ENCODE peak calls at places on chromosome 22, in five cellular contexts. One of them, this sample, is unnamed.

GRCh38 chr22:49616356-49617231 is 211.1 kb downstream of the BRD1 start:
- DNase-seq in fibroblast of villous mesenchyme: no peak
- DNase-seq in tibial nerve: no peak
- DNase-seq in GF-D8: no peak
- DNase-seq in activated T-cell treated with anti-CD3 and anti-CD28 coated beads for 1 hour: no peak
- DNase-seq in this sample: no peak

GRCh38 chr22:17969732-17970131 is 54.6 kb downstream of the MICAL3 start:
- DNase-seq in fibroblast of villous mesenchyme: peak
- DNase-seq in tibial nerve: no peak
- DNase-seq in GF-D8: no peak
- DNase-seq in activated T-cell treated with anti-CD3 and anti-CD28 coated beads for 1 hour: no peak
- DNase-seq in this sample: peak

GRCh38 chr22:39598017-39598965 is 27.7 kb downstream of the CACNA1I start:
- DNase-seq in fibroblast of villous mesenchyme: no peak
- DNase-seq in tibial nerve: no peak
- DNase-seq in GF-D8: no peak
- DNase-seq in activated T-cell treated with anti-CD3 and anti-CD28 coated beads for 1 hour: peak
- DNase-seq in this sample: no peak

GRCh38 chr22:18954333-18954732 is 18.2 kb upstream of the PRODH start:
- DNase-seq in fibroblast of villous mesenchyme: peak
- DNase-seq in tibial nerve: peak
- DNase-seq in GF-D8: no peak
- DNase-seq in activated T-cell treated with anti-CD3 and anti-CD28 coated beads for 1 hour: peak
- DNase-seq in this sample: no peak

GRCh38 chr22:45977003-45977395 is at the start of gene WNT7B:
- DNase-seq in fibroblast of villous mesenchyme: no peak
- DNase-seq in tibial nerve: no peak
- DNase-seq in GF-D8: no peak
- DNase-seq in activated T-cell treated with anti-CD3 and anti-CD28 coated beads for 1 hour: no peak
- DNase-seq in this sample: no peak

GRCh38 chr22:42294034-42294985 is 23.9 kb upstream of the TCF20 start:
- DNase-seq in fibroblast of villous mesenchyme: peak
- DNase-seq in tibial nerve: no peak
- DNase-seq in GF-D8: no peak
- DNase-seq in activated T-cell treated with anti-CD3 and anti-CD28 coated beads for 1 hour: peak
- DNase-seq in this sample: no peak

GRCh38 chr22:38285015-38285414 is 12.2 kb upstream of the TMEM184B start:
- DNase-seq in fibroblast of villous mesenchyme: no peak
- DNase-seq in tibial nerve: no peak
- DNase-seq in GF-D8: no peak
- DNase-seq in activated T-cell treated with anti-CD3 and anti-CD28 coated beads for 1 hour: no peak
- DNase-seq in this sample: no peak

GRCh38 chr22:43946391-43946680 is 8.9 kb upstream of the SAMM50 start:
- DNase-seq in fibroblast of villous mesenchyme: no peak
- DNase-seq in tibial nerve: no peak
- DNase-seq in GF-D8: no peak
- DNase-seq in activated T-cell treated with anti-CD3 and anti-CD28 coated beads for 1 hour: no peak
- DNase-seq in this sample: no peak

GRCh38 chr22:33873186-33873585 is 47.1 kb downstream of the LARGE1 start:
- DNase-seq in fibroblast of villous mesenchyme: no peak
- DNase-seq in tibial nerve: no peak
- DNase-seq in GF-D8: no peak
- DNase-seq in activated T-cell treated with anti-CD3 and anti-CD28 coated beads for 1 hour: no peak
- DNase-seq in this sample: no peak